ENCODE peak calls at places on chromosomes 4 and X, in six cellular contexts. A is lower lobe of right lung; D is GM06990; Z is choroid plexus epithelial cell; U is psoas muscle; B is CD8-positive, alpha-beta T cell. X is an unnamed sample.

GRCh38 chr4:7819446-7819845 is 120.2 kb downstream of the AFAP1 start:
- DNase-seq in A (no peak), D (no peak), Z (no peak), U (no peak), B (no peak), X (no peak)

GRCh38 chr4:173399016-173399415 is at the start of gene SCRG1:
- DNase-seq in A (no peak), D (no peak), Z (no peak), U (no peak), B (no peak), X (no peak)

GRCh38 chr4:183508693-183509092 is 3.8 kb downstream of the ING2 start:
- DNase-seq in A (no peak), D (no peak), Z (no peak), U (no peak), B (no peak), X (no peak)

GRCh38 chrX:150421816-150422215 is 58.7 kb downstream of the MAMLD1 start:
- DNase-seq in A (no peak), D (no peak), Z (no peak), U (peak), B (no peak), X (no peak)

GRCh38 chrX:111181883-111182400 is 86.0 kb downstream of the PAK3 start:
- DNase-seq in A (no peak), D (no peak), Z (no peak), U (no peak), B (no peak), X (no peak)

GRCh38 chrX:126164689-126165400 is 1.2 kb downstream of the DCAF12L2 start:
- DNase-seq in A (no peak), D (no peak), Z (no peak), U (peak), B (no peak), X (no peak)

GRCh38 chr4:104507112-104507511 is 12.4 kb upstream of the CXXC4 start:
- DNase-seq in A (no peak), D (no peak), Z (no peak), U (no peak), B (no peak), X (no peak)

GRCh38 chr4:139576219-139576618 is 20.2 kb upstream of the SETD7 start:
- DNase-seq in A (no peak), D (no peak), Z (peak), U (no peak), B (no peak), X (no peak)

GRCh38 chr4:61298178-61298740 is 98.1 kb downstream of the ADGRL3 start:
- DNase-seq in A (no peak), D (no peak), Z (no peak), U (no peak), B (no peak), X (no peak)

GRCh38 chr4:3046149-3046548 is 28.2 kb downstream of the HTT-AS start:
- DNase-seq in A (no peak), D (peak), Z (no peak), U (no peak), B (no peak), X (peak)

GRCh38 chr4:144645621-144646522 is at the start of gene HHIP:
- DNase-seq in A (peak), D (peak), Z (peak), U (peak), B (no peak), X (peak)

GRCh38 chr4:94532016-94532789 is 80.5 kb downstream of the PDLIM5 start:
- DNase-seq in A (no peak), D (no peak), Z (no peak), U (peak), B (no peak), X (no peak)

GRCh38 chr4:108830509-108831244 is 67.8 kb upstream of the ETNPPL start:
- DNase-seq in A (peak), D (no peak), Z (peak), U (peak), B (no peak), X (no peak)

GRCh38 chr4:762211-763190 is 56.9 kb downstream of the PCGF3 start:
- DNase-seq in A (peak), D (no peak), Z (peak), U (peak), B (no peak), X (no peak)

GRCh38 chr4:153480704-153481103 is 14.5 kb downstream of the TMEM131L start:
- DNase-seq in A (no peak), D (no peak), Z (no peak), U (no peak), B (no peak), X (no peak)

GRCh38 chr4:3253808-3254207 is 4.8 kb downstream of the MSANTD1 start:
- DNase-seq in A (peak), D (no peak), Z (no peak), U (peak), B (no peak), X (no peak)

GRCh38 chrX:15939737-15940136 is 85.1 kb upstream of the AP1S2 start:
- DNase-seq in A (no peak), D (peak), Z (no peak), U (no peak), B (no peak), X (peak)

GRCh38 chr4:111854494-111855087 is 290.7 kb upstream of the FAM241A start:
- DNase-seq in A (no peak), D (no peak), Z (peak), U (no peak), B (no peak), X (no peak)

GRCh38 chr4:150217804-150218203 is 139.6 kb downstream of the DCLK2 start:
- DNase-seq in A (no peak), D (no peak), Z (no peak), U (no peak), B (no peak), X (no peak)

GRCh38 chr4:38275331-38275821 is 315.2 kb downstream of the PTTG2 start:
- DNase-seq in A (peak), D (no peak), Z (no peak), U (no peak), B (no peak), X (no peak)

GRCh38 chr4:185936650-185937376 is 124.8 kb upstream of the SORBS2 start:
- DNase-seq in A (no peak), D (no peak), Z (peak), U (no peak), B (no peak), X (no peak)

GRCh38 chr4:113502476-113502875 is 259.1 kb downstream of the CAMK2D start:
- DNase-seq in A (no peak), D (no peak), Z (peak), U (no peak), B (no peak), X (no peak)

GRCh38 chr4:123517971-123518370 is 121.4 kb downstream of the SPRY1 start:
- DNase-seq in A (no peak), D (no peak), Z (peak), U (no peak), B (no peak), X (no peak)

GRCh38 chr4:124610214-124610613 is 102.3 kb downstream of the ANKRD50 start:
- DNase-seq in A (peak), D (no peak), Z (no peak), U (no peak), B (no peak), X (no peak)

GRCh38 chr4:142435599-142436235 is 410.4 kb downstream of the INPP4B start:
- DNase-seq in A (peak), D (no peak), Z (peak), U (no peak), B (no peak), X (no peak)

GRCh38 chr4:130359537-130359936 is 1263.6 kb downstream of the C4orf33 start:
- DNase-seq in A (no peak), D (no peak), Z (peak), U (no peak), B (no peak), X (no peak)

GRCh38 chrX:150364347-150365050 is 1.4 kb downstream of the MAMLD1 start:
- DNase-seq in A (peak), D (no peak), Z (no peak), U (no peak), B (peak), X (peak)

DNA sequence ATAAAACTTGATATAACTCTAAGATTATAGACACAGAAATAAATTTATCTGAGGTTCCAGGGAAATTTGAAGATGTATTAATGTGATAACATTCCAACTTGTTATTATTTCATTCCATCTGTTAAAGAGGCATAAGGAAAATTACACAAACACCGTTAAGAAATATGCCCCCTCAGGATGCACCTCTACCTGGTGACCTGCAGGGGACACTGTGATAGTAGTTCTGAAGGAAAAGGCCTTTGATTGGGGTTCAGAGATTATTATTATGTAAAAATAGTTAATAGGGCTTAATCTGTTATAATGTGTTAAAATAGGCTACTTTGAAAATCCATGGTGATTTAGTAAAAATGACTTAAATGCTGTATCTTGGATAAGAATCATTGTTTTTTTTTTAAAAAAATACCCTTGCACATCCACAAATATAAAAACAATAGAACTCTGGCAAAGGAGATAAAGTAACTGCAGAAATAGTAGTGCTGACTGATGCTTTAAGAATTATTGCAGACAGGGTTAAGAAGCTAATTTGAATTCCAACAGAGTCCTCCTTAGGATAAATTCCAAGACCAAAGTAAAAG is 6.1 kb upstream of the ABRAXAS1 start:
- DNase-seq in A (no peak), D (no peak), Z (peak), U (no peak), B (no peak), X (peak)
- TF ChIP-seq CTCF in A (peak), D (peak), Z (peak), U (peak), B (peak), X (peak)

GRCh38 chrX:144334577-144334976 is 450.7 kb downstream of the UBE2NL start:
- DNase-seq in A (no peak), D (no peak), Z (no peak), U (no peak), B (no peak), X (no peak)
- TF ChIP-seq CTCF in A (no peak), D (no peak), Z (no peak), U (no peak), B (no peak), X (no peak)

GRCh38 chr4:165378398-165378762 is 428 bp upstream of the CPE start:
- DNase-seq in A (no peak), D (no peak), Z (no peak), U (no peak), B (no peak), X (no peak)

GRCh38 chr4:165375465-165375864 is 3.3 kb upstream of the CPE start:
- DNase-seq in A (no peak), D (no peak), Z (no peak), U (no peak), B (no peak), X (no peak)

GRCh38 chr4:165379662-165380061 is 854 bp downstream of the CPE start:
- DNase-seq in A (no peak), D (no peak), Z (peak), U (peak), B (no peak), X (no peak)

GRCh38 chr4:165381821-165382373 is 3.1 kb downstream of the CPE start:
- DNase-seq in A (no peak), D (no peak), Z (no peak), U (no peak), B (no peak), X (no peak)

GRCh38 chr4:165378763-165379631 is at the start of gene CPE:
- DNase-seq in A (peak), D (peak), Z (peak), U (peak), B (peak), X (peak)
- TF ChIP-seq CTCF in A (peak), D (peak), Z (peak), U (peak), B (no peak), X (no peak)

GRCh38 chrX:68443155-68443868 is 10.0 kb upstream of the OPHN1 start:
- DNase-seq in A (peak), D (no peak), Z (peak), U (no peak), B (no peak), X (no peak)
- TF ChIP-seq CTCF in A (no peak), D (no peak), Z (no peak), U (no peak), B (no peak), X (no peak)

DNA sequence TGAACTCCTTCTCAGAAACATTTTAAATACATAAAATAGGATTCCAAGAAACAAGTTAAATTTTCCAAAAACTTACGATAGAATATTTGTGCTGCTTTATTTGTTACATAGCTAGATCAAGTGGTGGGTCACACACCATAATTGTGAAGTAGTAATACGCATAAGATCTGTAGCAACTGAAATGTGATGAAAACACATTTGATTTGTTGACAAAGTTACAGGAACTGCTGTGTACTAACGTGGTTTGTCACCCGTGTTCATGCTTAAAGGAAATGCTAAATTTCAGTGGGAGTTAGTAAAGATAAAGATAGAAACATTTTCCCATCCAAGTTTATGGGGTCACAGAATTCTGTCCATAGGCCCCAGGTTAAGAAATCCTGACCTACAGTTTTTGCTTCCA is 34.1 kb upstream of the PHEX start:
- DNase-seq in A (no peak), D (no peak), Z (no peak), U (no peak), B (no peak), X (no peak)
- TF ChIP-seq CTCF in A (no peak), D (no peak), Z (no peak), U (no peak), B (no peak), X (no peak)

GRCh38 chr4:76035799-76036389 is at the start of gene CXCL11:
- DNase-seq in A (no peak), D (no peak), Z (no peak), U (no peak), B (no peak), X (no peak)

GRCh38 chr4:76035146-76035545 is 724 bp downstream of the CXCL11 start:
- DNase-seq in A (no peak), D (no peak), Z (no peak), U (no peak), B (no peak), X (no peak)

DNA sequence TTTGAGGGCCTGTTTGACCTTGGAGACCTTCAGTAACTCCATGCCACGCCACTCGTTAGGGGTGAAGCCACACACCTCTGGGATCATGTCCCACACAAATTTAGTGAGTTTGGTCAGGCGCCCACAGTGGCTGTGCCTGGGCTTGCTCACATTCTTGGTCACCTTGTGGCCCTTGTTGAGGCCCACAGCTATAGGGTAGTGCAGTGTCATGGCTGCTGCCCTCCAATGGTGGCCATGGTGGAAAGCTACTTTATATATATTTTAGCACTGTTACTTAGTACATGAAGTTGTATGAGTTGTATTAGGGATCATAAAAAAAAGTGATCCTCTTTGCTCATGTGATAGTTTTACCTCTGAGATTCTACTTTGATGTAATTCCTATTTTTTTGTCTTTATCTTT is 985 bp upstream of the CXCL11 start:
- DNase-seq in A (no peak), D (no peak), Z (no peak), U (no peak), B (no peak), X (no peak)
- TF ChIP-seq CTCF in A (no peak), D (no peak), Z (no peak), U (no peak), B (no peak), X (no peak)

DNA sequence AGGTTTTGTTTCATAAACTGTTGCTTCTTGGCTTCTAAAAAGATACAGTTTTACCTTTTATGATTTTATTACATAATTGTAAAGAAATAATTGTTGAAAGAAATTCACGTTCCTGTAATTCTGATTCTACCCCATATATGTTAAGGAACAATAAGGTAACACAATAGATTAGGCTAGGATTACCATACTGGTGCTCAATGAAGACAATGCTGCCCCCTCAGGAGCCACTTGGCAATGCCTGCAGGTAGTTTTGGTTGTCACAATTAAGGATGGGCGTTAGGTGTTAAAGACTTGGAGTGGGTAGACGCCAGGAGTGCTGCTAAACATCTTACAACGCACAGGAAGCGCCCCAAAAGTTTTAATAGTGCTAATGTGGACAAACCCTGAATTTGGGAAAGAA is 133.2 kb downstream of the NLGN4X start:
- DNase-seq in A (no peak), D (no peak), Z (no peak), U (no peak), B (no peak), X (no peak)
- TF ChIP-seq CTCF in A (no peak), D (no peak), Z (no peak), U (no peak), B (no peak), X (no peak)

X was measured in GM13976.